ENCODE peak calls at places on chromosome 11, in five cellular contexts. N is amygdala, L is NB4, Z is Peyer's patch, E is neuronal stem cell. O is an unnamed sample.
A peak's percentile ranks its signal among the peaks of the same experiment; 100 is the strongest.

GRCh38 chr11:68025047-68025446 is 5.4 kb upstream of the NDUFS8 start:
- DNase-seq in L (peak; percentile 48), Z (no peak), E (no peak), N (no peak), O (no peak)

GRCh38 chr11:130145975-130146776 is 13.4 kb upstream of the ST14 start:
- DNase-seq in N (no peak), Z (peak; percentile 92), E (no peak), L (no peak), O (no peak)

GRCh38 chr11:6693342-6694228 is 10.4 kb upstream of the MRPL17 start:
- DNase-seq in L (peak; percentile 59), N (no peak), Z (no peak), E (no peak), O (peak; percentile 6)

GRCh38 chr11:10519630-10520029 is 21.4 kb downstream of the RNF141 start:
- DNase-seq in Z (no peak), E (no peak), N (no peak), L (no peak), O (no peak)

GRCh38 chr11:61712301-61712700 is 32.1 kb downstream of the DAGLA start:
- DNase-seq in L (no peak), N (no peak), E (no peak), Z (no peak), O (no peak)

GRCh38 chr11:23138761-23139160 is 278.5 kb upstream of the CCDC179 start:
- DNase-seq in E (no peak), L (no peak), N (no peak), Z (no peak), O (no peak)

GRCh38 chr11:40032331-40032730 is 1427.1 kb downstream of the LRRC4C start:
- DNase-seq in L (no peak), E (no peak), Z (no peak), N (no peak), O (no peak)

GRCh38 chr11:19625438-19625837 is 87.2 kb upstream of the NAV2 start:
- DNase-seq in Z (no peak), E (no peak), N (no peak), L (peak; percentile 23), O (no peak)

GRCh38 chr11:8219257-8220021 is 44.2 kb downstream of the LMO1 start:
- DNase-seq in E (no peak), Z (peak; percentile 79), N (no peak), L (peak; percentile 46), O (peak; percentile 7)

GRCh38 chr11:43868852-43869567 is 11.6 kb upstream of the ALKBH3 start:
- DNase-seq in L (peak; percentile 95), N (no peak), Z (no peak), E (no peak), O (peak; percentile 52)

GRCh38 chr11:10454902-10455631 is at the start of gene AMPD3:
- DNase-seq in E (no peak), L (peak; percentile 67), Z (peak; percentile 63), N (no peak), O (no peak)

GRCh38 chr11:128669491-128669890 is 24.4 kb upstream of the FLI1 start:
- DNase-seq in Z (no peak), N (no peak), E (no peak), L (peak; percentile 37), O (no peak)

GRCh38 chr11:94721565-94722292 is 46.4 kb upstream of the AMOTL1 start:
- DNase-seq in E (no peak), N (no peak), L (no peak), Z (no peak), O (no peak)

GRCh38 chr11:61797263-61797944 is 4.7 kb downstream of the FEN1 start:
- DNase-seq in N (no peak), L (peak; percentile 87), Z (peak; percentile 94), E (peak; percentile 62), O (no peak)

GRCh38 chr11:18802381-18803257 is 11.0 kb upstream of the PTPN5 start:
- DNase-seq in L (peak; percentile 69), N (no peak), Z (peak; percentile 66), E (peak; percentile 57), O (peak; percentile 25)

GRCh38 chr11:64361659-64362058 is 2.7 kb downstream of the RPS6KA4 start:
- DNase-seq in N (no peak), Z (no peak), L (no peak), E (no peak), O (no peak)

GRCh38 chr11:1619449-1619848 is 2.5 kb downstream of the KRTAP5-4 start:
- DNase-seq in E (no peak), L (peak; percentile 19), Z (no peak), N (no peak), O (no peak)

GRCh38 chr11:35419713-35420333 is 465 bp upstream of the SLC1A2 start:
- DNase-seq in Z (no peak), N (peak; percentile 68), L (no peak), E (peak; percentile 6), O (no peak)

GRCh38 chr11:64534391-64534801 is 56.6 kb upstream of the SLC22A12 start:
- DNase-seq in N (no peak), E (no peak), L (no peak), Z (peak; percentile 22), O (no peak)

GRCh38 chr11:9089636-9090035 is 1.8 kb downstream of the SCUBE2 start:
- DNase-seq in N (no peak), E (no peak), L (no peak), Z (no peak), O (no peak)

GRCh38 chr11:114354076-114354475 is 46.2 kb downstream of the C11orf71 start:
- DNase-seq in L (no peak), N (no peak), Z (no peak), E (no peak), O (no peak)

GRCh38 chr11:48001438-48002021 is 21.2 kb downstream of the PTPRJ start:
- DNase-seq in L (no peak), Z (peak; percentile 87), E (no peak), N (no peak), O (peak; percentile 76)

GRCh38 chr11:92879086-92879485 is 90.4 kb upstream of the MTNR1B start:
- DNase-seq in E (no peak), Z (no peak), L (no peak), N (no peak), O (no peak)

GRCh38 chr11:12006552-12007229 is 1.7 kb downstream of the DKK3 start:
- DNase-seq in N (no peak), L (no peak), Z (no peak), E (no peak), O (no peak)

GRCh38 chr11:111730871-111731591 is 35.2 kb downstream of the PPP2R1B start:
- DNase-seq in N (no peak), E (no peak), Z (no peak), L (no peak), O (no peak)

GRCh38 chr11:15683528-15683927 is 568.8 kb downstream of the INSC start:
- DNase-seq in N (no peak), Z (no peak), L (no peak), E (no peak), O (no peak)